ENCODE peak calls at places on chromosome 1, in five cellular contexts. One of them, this sample, is unnamed.

GRCh38 chr1:9161963-9162362 is 33.1 kb upstream of the GPR157 start:
- DNase-seq in tibial artery: no peak
- DNase-seq in fibroblast of the aortic adventitia: no peak
- DNase-seq in PC-3: peak; percentile 58
- DNase-seq in astrocyte of the cerebellum: no peak
- DNase-seq in this sample: no peak

GRCh38 chr1:18951818-18952391 is 4.6 kb downstream of the IFFO2 start:
- DNase-seq in tibial artery: no peak
- DNase-seq in fibroblast of the aortic adventitia: no peak
- DNase-seq in PC-3: no peak
- DNase-seq in astrocyte of the cerebellum: no peak
- DNase-seq in this sample: no peak

GRCh38 chr1:205161071-205161470 is 39.3 kb upstream of the RBBP5 start:
- DNase-seq in tibial artery: no peak
- DNase-seq in fibroblast of the aortic adventitia: no peak
- DNase-seq in PC-3: no peak
- DNase-seq in astrocyte of the cerebellum: no peak
- DNase-seq in this sample: no peak

GRCh38 chr1:76379506-76379905 is 305.0 kb downstream of the ST6GALNAC3 start:
- DNase-seq in tibial artery: no peak
- DNase-seq in fibroblast of the aortic adventitia: no peak
- DNase-seq in PC-3: no peak
- DNase-seq in astrocyte of the cerebellum: peak; percentile 72
- DNase-seq in this sample: no peak

GRCh38 chr1:66283583-66284041 is 250.3 kb upstream of the SGIP1 start:
- DNase-seq in tibial artery: no peak
- DNase-seq in fibroblast of the aortic adventitia: no peak
- DNase-seq in PC-3: peak; percentile 47
- DNase-seq in astrocyte of the cerebellum: no peak
- DNase-seq in this sample: peak; percentile 68

GRCh38 chr1:198687429-198687828 is 48.6 kb downstream of the PTPRC start:
- DNase-seq in tibial artery: no peak
- DNase-seq in fibroblast of the aortic adventitia: peak; percentile 28
- DNase-seq in PC-3: no peak
- DNase-seq in astrocyte of the cerebellum: no peak
- DNase-seq in this sample: no peak

GRCh38 chr1:44775930-44776748 is 799 bp downstream of the RPS8 start:
- DNase-seq in tibial artery: peak; percentile 41
- DNase-seq in fibroblast of the aortic adventitia: peak; percentile 32
- DNase-seq in PC-3: peak; percentile 17
- DNase-seq in astrocyte of the cerebellum: no peak
- DNase-seq in this sample: no peak

GRCh38 chr1:226948996-226949395 is 8.9 kb downstream of the COQ8A start:
- DNase-seq in tibial artery: no peak
- DNase-seq in fibroblast of the aortic adventitia: no peak
- DNase-seq in PC-3: no peak
- DNase-seq in astrocyte of the cerebellum: no peak
- DNase-seq in this sample: no peak

GRCh38 chr1:167412072-167412471 is 106.3 kb downstream of the CD247 start:
- DNase-seq in tibial artery: no peak
- DNase-seq in fibroblast of the aortic adventitia: no peak
- DNase-seq in PC-3: no peak
- DNase-seq in astrocyte of the cerebellum: no peak
- DNase-seq in this sample: no peak

DNA sequence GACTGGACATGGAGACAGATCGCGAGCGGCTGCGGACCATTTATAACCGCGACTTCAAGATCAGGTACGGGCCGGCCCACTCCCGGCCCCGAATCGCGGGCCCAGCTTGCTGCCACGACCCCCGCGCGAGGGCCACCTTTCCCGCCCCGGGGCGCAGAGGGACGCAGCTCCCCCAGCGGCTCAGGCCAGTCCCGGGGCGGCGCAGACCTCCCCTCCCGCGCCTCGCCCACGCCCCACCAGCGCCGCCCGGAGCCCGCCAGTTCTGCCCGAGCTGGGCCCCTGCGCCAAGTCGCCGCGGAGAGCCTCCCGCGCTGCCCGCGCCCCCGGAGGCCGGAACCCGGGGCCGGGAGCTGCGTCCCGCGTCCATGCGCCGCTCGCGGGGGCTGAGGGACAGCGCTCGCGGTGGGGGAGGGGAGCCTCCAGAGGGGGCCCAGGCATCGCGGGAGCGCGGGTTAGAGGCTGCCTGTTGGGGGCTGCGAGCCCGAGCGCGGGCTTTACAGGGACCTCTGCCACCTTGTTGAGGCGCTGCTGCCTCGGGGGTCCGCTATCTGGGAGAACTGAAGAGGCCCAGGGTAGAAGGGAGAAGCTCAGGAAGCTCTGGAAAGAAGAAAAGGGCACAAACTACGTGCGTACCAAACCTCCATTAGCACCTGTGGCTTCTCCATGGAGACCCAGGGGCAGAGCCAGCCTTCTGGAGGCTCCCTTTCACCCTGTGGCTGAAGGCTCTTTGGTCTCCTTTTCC is 698 bp downstream of the MOV10 start:
- DNase-seq in tibial artery: peak; percentile 42
- DNase-seq in fibroblast of the aortic adventitia: no peak
- DNase-seq in PC-3: peak; percentile 29
- DNase-seq in astrocyte of the cerebellum: no peak
- DNase-seq in this sample: peak; percentile 7
- TF ChIP-seq CTCF in tibial artery: peak; percentile 7
- TF ChIP-seq CTCF in fibroblast of the aortic adventitia: no peak
- TF ChIP-seq CTCF in PC-3: no peak
- TF ChIP-seq CTCF in astrocyte of the cerebellum: no peak
- TF ChIP-seq CTCF in this sample: no peak

GRCh38 chr1:171869097-171869496 is 27.8 kb downstream of the DNM3 start:
- DNase-seq in tibial artery: no peak
- DNase-seq in fibroblast of the aortic adventitia: no peak
- DNase-seq in PC-3: no peak
- DNase-seq in astrocyte of the cerebellum: no peak
- DNase-seq in this sample: no peak
- H3K4me3 ChIP-seq in tibial artery: no peak overlapping the region
- H3K4me3 ChIP-seq in fibroblast of the aortic adventitia: no peak overlapping the region
- H3K4me3 ChIP-seq in PC-3: no peak overlapping the region
- H3K4me3 ChIP-seq in astrocyte of the cerebellum: no peak overlapping the region
- H3K4me3 ChIP-seq in this sample: no peak overlapping the region

GRCh38 chr1:157382351-157382750 is 170.0 kb downstream of the FCRL5 start:
- DNase-seq in tibial artery: no peak
- DNase-seq in fibroblast of the aortic adventitia: no peak
- DNase-seq in PC-3: no peak
- DNase-seq in astrocyte of the cerebellum: no peak
- DNase-seq in this sample: no peak

GRCh38 chr1:157371826-157372225 is 180.5 kb downstream of the FCRL5 start:
- DNase-seq in tibial artery: no peak
- DNase-seq in fibroblast of the aortic adventitia: no peak
- DNase-seq in PC-3: no peak
- DNase-seq in astrocyte of the cerebellum: no peak
- DNase-seq in this sample: no peak

GRCh38 chr1:157380523-157380922 is 171.8 kb downstream of the FCRL5 start:
- DNase-seq in tibial artery: no peak
- DNase-seq in fibroblast of the aortic adventitia: no peak
- DNase-seq in PC-3: no peak
- DNase-seq in astrocyte of the cerebellum: no peak
- DNase-seq in this sample: no peak

DNA sequence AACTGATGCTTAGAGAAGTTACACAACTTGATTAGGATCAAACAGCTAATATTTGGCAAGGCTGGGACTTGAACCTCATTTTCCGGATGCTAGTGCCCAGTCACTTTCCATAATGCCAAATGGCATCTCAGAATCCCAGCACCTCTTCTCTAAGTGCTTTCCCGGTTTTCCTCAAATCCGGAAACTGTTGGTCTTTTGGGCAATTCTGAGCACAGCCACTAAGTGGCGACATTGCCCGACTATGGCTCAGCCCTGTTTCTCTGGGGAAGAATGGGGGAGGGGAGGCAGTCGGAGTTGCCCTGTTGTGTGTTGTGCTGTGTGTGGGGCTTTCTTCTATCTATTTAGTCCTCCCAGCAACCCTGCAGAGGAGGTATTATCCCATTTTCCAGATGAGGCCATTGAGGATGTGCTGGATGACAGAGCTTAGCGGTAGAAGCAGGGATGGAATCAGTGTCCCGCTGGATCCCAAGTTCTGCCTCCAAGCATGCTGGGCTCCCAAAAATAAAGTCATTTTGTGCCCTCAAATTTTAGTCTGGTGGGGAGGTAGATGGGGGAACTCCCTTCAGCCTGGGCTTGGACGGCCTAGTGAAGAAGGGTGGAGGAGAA is 175.0 kb downstream of the FCRL5 start:
- DNase-seq in tibial artery: no peak
- DNase-seq in fibroblast of the aortic adventitia: peak; percentile 37
- DNase-seq in PC-3: peak; percentile 74
- DNase-seq in astrocyte of the cerebellum: no peak
- DNase-seq in this sample: peak; percentile 33
- TF ChIP-seq CTCF in tibial artery: no peak
- TF ChIP-seq CTCF in fibroblast of the aortic adventitia: peak; percentile 64
- TF ChIP-seq CTCF in PC-3: peak; percentile 87
- TF ChIP-seq CTCF in astrocyte of the cerebellum: peak; percentile 74
- TF ChIP-seq CTCF in this sample: peak; percentile 71

DNA sequence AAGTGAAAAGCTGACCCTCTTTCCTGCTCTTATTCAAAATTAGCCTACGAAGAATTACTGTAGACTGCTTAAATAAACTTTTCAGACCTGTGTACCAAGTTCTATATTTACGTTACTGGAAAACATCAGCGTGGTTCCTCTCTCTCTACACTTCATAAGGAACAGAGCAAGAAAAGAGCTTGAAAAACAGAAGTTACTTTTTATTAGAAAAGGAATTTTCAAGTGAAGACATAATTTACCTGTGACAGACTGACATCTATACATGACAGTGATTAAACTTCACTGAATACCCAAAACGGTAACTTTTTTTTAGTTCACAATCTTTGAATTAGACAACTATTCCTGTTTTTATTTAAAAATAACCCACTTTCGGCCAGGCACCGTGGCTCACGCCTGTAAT is 2.7 kb downstream of the ENAH start:
- DNase-seq in tibial artery: no peak
- DNase-seq in fibroblast of the aortic adventitia: peak; percentile 31
- DNase-seq in PC-3: peak; percentile 26
- DNase-seq in astrocyte of the cerebellum: no peak
- DNase-seq in this sample: no peak
- H3K4me3 ChIP-seq in tibial artery: peak overlapping the region; percentile 99
- H3K4me3 ChIP-seq in fibroblast of the aortic adventitia: peak overlapping the region; percentile 83
- H3K4me3 ChIP-seq in PC-3: peak overlapping the region; percentile 98
- H3K4me3 ChIP-seq in astrocyte of the cerebellum: peak overlapping the region; percentile 76
- H3K4me3 ChIP-seq in this sample: peak overlapping the region; percentile 90

GRCh38 chr1:244833734-244834595 is 1.5 kb upstream of the COX20 start:
- DNase-seq in tibial artery: peak; percentile 52
- DNase-seq in fibroblast of the aortic adventitia: peak; percentile 73
- DNase-seq in PC-3: peak; percentile 85
- DNase-seq in astrocyte of the cerebellum: peak; percentile 49
- DNase-seq in this sample: peak; percentile 72
- TF ChIP-seq CTCF in tibial artery: peak; percentile 42
- TF ChIP-seq CTCF in fibroblast of the aortic adventitia: peak; percentile 30
- TF ChIP-seq CTCF in PC-3: peak; percentile 43
- TF ChIP-seq CTCF in astrocyte of the cerebellum: peak; percentile 24
- TF ChIP-seq CTCF in this sample: peak; percentile 25